ENCODE peak calls at places on chromosome X, in six cellular contexts. H is AG04450, V is GM13976, S is foreskin fibroblast, G is progenitor cell of endocrine pancreas, C is hepatic stellate cell. N is an unnamed sample.

GRCh38 chrX:114152130-114152529 is 431.8 kb upstream of the HTR2C start:
- DNase-seq in C (no peak), V (no peak), H (no peak), S (peak; percentile 9), G (no peak), N (no peak)

GRCh38 chrX:42602136-42602535 is 175.8 kb downstream of the PPP1R2C start:
- DNase-seq in H (no peak), V (no peak), G (no peak), C (no peak), S (no peak), N (peak; percentile 36)

GRCh38 chrX:132956421-132957210 is 1.8 kb downstream of the HS6ST2 start:
- DNase-seq in H (no peak), S (no peak), C (no peak), G (peak; percentile 23), V (no peak), N (no peak)

GRCh38 chrX:49172280-49172780 is 632 bp downstream of the PLP2 start:
- DNase-seq in V (peak; percentile 70), C (no peak), G (no peak), H (no peak), S (peak; percentile 70), N (peak; percentile 89)

GRCh38 chrX:40612511-40612910 is 10.7 kb upstream of the MPC1L start:
- DNase-seq in V (no peak), S (no peak), G (no peak), C (no peak), H (no peak), N (no peak)

GRCh38 chrX:65034641-65035450 is 58.6 kb upstream of the ZC4H2 start:
- DNase-seq in V (peak; percentile 83), G (peak; percentile 76), S (peak; percentile 57), C (peak; percentile 64), H (no peak), N (peak; percentile 92)

GRCh38 chrX:70128071-70128470 is 5.2 kb upstream of the IGBP1 start:
- DNase-seq in G (no peak), S (no peak), H (no peak), C (no peak), V (no peak), N (peak; percentile 51)

GRCh38 chrX:91435465-91435864 is 826 bp downstream of the PABPC5 start:
- DNase-seq in S (no peak), V (no peak), C (no peak), H (no peak), G (no peak), N (no peak)

GRCh38 chrX:17547658-17548057 is 172.7 kb downstream of the NHS start:
- DNase-seq in V (no peak), S (peak; percentile 77), H (peak; percentile 74), G (no peak), C (peak; percentile 29), N (no peak)

GRCh38 chrX:153554519-153555167 is 37.2 kb downstream of the ATP2B3 start:
- DNase-seq in V (peak; percentile 82), H (peak; percentile 13), C (peak; percentile 86), S (peak; percentile 34), G (peak; percentile 50), N (peak; percentile 98)

GRCh38 chrX:10231461-10231860 is 74.7 kb downstream of the CLCN4 start:
- DNase-seq in V (no peak), G (no peak), C (no peak), S (no peak), H (no peak), N (no peak)